ENCODE peak calls at places on chromosomes 2 and 18, in seven cellular contexts. U is CD8-positive, alpha-beta T cell; S is lower lobe of right lung; E is colonic mucosa; H is heart right ventricle; B is Peyer's patch; A is OCI-LY7. O is an unnamed sample.

GRCh38 chr2:168363382-168364092 is 92.5 kb upstream of the CERS6 start:
- DNase-seq in U (no peak), S (no peak), E (no peak), H (no peak), B (no peak), A (no peak), O (no peak)

GRCh38 chr2:107728586-107728985 is 98.1 kb upstream of the RGPD4 start:
- DNase-seq in U (no peak), S (no peak), E (no peak), H (no peak), B (no peak), A (no peak), O (no peak)

GRCh38 chr2:212005077-212005671 is 533.4 kb downstream of the ERBB4 start:
- DNase-seq in U (no peak), S (peak; percentile 49), E (peak; percentile 20), H (peak; percentile 8), B (no peak), A (peak; percentile 41), O (no peak)

GRCh38 chr2:99834426-99834825 is 308.0 kb downstream of the AFF3 start:
- DNase-seq in U (no peak), S (no peak), E (no peak), H (no peak), B (no peak), A (no peak), O (no peak)

GRCh38 chr2:239390546-239391285 is 10.1 kb downstream of the HDAC4 start:
- DNase-seq in U (no peak), S (peak; percentile 36), E (no peak), H (no peak), B (peak; percentile 36), A (no peak), O (no peak)

GRCh38 chr2:161112885-161113284 is 47.3 kb upstream of the TANK start:
- DNase-seq in U (no peak), S (no peak), E (no peak), H (no peak), B (no peak), A (no peak), O (no peak)

GRCh38 chr2:47250576-47251403 is 95.7 kb upstream of the STPG4 start:
- DNase-seq in U (no peak), S (no peak), E (no peak), H (no peak), B (no peak), A (no peak), O (no peak)

GRCh38 chr2:145598434-145598833 is 1078.5 kb upstream of the ZEB2 start:
- DNase-seq in U (no peak), S (no peak), E (no peak), H (no peak), B (no peak), A (no peak), O (no peak)

GRCh38 chr2:31138037-31138962 is at the start of gene GALNT14:
- DNase-seq in U (peak; percentile 24), S (peak; percentile 73), E (peak; percentile 30), H (peak; percentile 28), B (peak; percentile 84), A (peak; percentile 87), O (peak; percentile 56)

GRCh38 chr18:22469061-22469689 is 51.5 kb upstream of the CTAGE1 start:
- DNase-seq in U (no peak), S (no peak), E (no peak), H (no peak), B (no peak), A (no peak), O (no peak)

GRCh38 chr2:55364189-55365055 is 55.2 kb downstream of the CCDC88A start:
- DNase-seq in U (no peak), S (no peak), E (peak; percentile 26), H (peak; percentile 69), B (no peak), A (no peak), O (no peak)

GRCh38 chr18:75456277-75456676 is 28.8 kb upstream of the SMIM21 start:
- DNase-seq in U (no peak), S (no peak), E (no peak), H (no peak), B (no peak), A (no peak), O (no peak)

GRCh38 chr18:79395308-79395640 is 456 bp upstream of the NFATC1 start:
- DNase-seq in U (no peak), S (peak; percentile 37), E (no peak), H (no peak), B (no peak), A (no peak), O (no peak)

GRCh38 chr2:98505311-98505808 is 60.7 kb downstream of the INPP4A start:
- DNase-seq in U (peak; percentile 63), S (peak; percentile 84), E (no peak), H (no peak), B (peak; percentile 66), A (no peak), O (no peak)

GRCh38 chr2:33373986-33374385 is 102.5 kb upstream of the RASGRP3 start:
- DNase-seq in U (no peak), S (no peak), E (no peak), H (no peak), B (no peak), A (no peak), O (no peak)

GRCh38 chr2:174997110-174997509 is 8.1 kb downstream of the CHN1 start:
- DNase-seq in U (no peak), S (no peak), E (no peak), H (no peak), B (no peak), A (no peak), O (no peak)

GRCh38 chr2:235879116-235879515 is 289.1 kb downstream of the GBX2 start:
- DNase-seq in U (no peak), S (no peak), E (no peak), H (no peak), B (no peak), A (no peak), O (no peak)

GRCh38 chr2:182672471-182673165 is 43.4 kb upstream of the DNAJC10 start:
- DNase-seq in U (no peak), S (no peak), E (no peak), H (no peak), B (no peak), A (no peak), O (no peak)

GRCh38 chr2:241314181-241314932 is 1.1 kb downstream of the HDLBP start:
- DNase-seq in U (no peak), S (no peak), E (no peak), H (no peak), B (no peak), A (no peak), O (no peak)

GRCh38 chr2:150142561-150142960 is 344.9 kb downstream of the RND3 start:
- DNase-seq in U (no peak), S (no peak), E (no peak), H (no peak), B (no peak), A (no peak), O (no peak)

GRCh38 chr2:34734662-34735061 is 1135.6 kb upstream of the FAM98A start:
- DNase-seq in U (no peak), S (no peak), E (no peak), H (no peak), B (no peak), A (no peak), O (no peak)

GRCh38 chr2:141105763-141106162 is 1025.1 kb downstream of the LRP1B start:
- DNase-seq in U (no peak), S (no peak), E (no peak), H (no peak), B (no peak), A (no peak), O (no peak)

GRCh38 chr2:62150597-62151305 is 45.2 kb upstream of the B3GNT2 start:
- DNase-seq in U (no peak), S (no peak), E (no peak), H (no peak), B (no peak), A (no peak), O (no peak)

GRCh38 chr2:118010470-118010869 is 3.4 kb downstream of the CCDC93 start:
- DNase-seq in U (no peak), S (no peak), E (no peak), H (no peak), B (no peak), A (no peak), O (no peak)
- H3K4me1 ChIP-seq in U (peaks cover 27% of the 10 kb centered on the region), S (peaks cover 32% of the 10 kb centered on the region), E (peaks cover 7% of the 10 kb centered on the region), H (peaks cover 23% of the 10 kb centered on the region), B (peaks cover 4% of the 10 kb centered on the region), A (peaks cover 25% of the 10 kb centered on the region), O (peaks cover 20% of the 10 kb centered on the region)

GRCh38 chr18:77082316-77082715 is 50.3 kb downstream of the MBP start:
- DNase-seq in U (no peak), S (no peak), E (no peak), H (no peak), B (no peak), A (no peak), O (no peak)

GRCh38 chr18:77078671-77079070 is 53.9 kb downstream of the MBP start:
- DNase-seq in U (no peak), S (no peak), E (no peak), H (no peak), B (peak; percentile 46), A (no peak), O (no peak)

GRCh38 chr18:77081387-77081773 is 51.2 kb downstream of the MBP start:
- DNase-seq in U (no peak), S (no peak), E (no peak), H (no peak), B (no peak), A (no peak), O (no peak)

GRCh38 chr18:77079088-77079487 is 53.5 kb downstream of the MBP start:
- DNase-seq in U (no peak), S (no peak), E (no peak), H (no peak), B (peak; percentile 39), A (no peak), O (no peak)

GRCh38 chr18:77080283-77080682 is 52.3 kb downstream of the MBP start:
- DNase-seq in U (peak; percentile 65), S (no peak), E (no peak), H (no peak), B (peak; percentile 86), A (peak; percentile 60), O (no peak)
- H3K4me1 ChIP-seq in U (peaks cover 51% of the 10 kb centered on the region), S (peaks cover 80% of the 10 kb centered on the region), E (no peaks in the 10 kb centered on the region), H (peaks cover 23% of the 10 kb centered on the region), B (no peaks in the 10 kb centered on the region), A (peaks cover 21% of the 10 kb centered on the region), O (peaks cover 18% of the 10 kb centered on the region)

DNA sequence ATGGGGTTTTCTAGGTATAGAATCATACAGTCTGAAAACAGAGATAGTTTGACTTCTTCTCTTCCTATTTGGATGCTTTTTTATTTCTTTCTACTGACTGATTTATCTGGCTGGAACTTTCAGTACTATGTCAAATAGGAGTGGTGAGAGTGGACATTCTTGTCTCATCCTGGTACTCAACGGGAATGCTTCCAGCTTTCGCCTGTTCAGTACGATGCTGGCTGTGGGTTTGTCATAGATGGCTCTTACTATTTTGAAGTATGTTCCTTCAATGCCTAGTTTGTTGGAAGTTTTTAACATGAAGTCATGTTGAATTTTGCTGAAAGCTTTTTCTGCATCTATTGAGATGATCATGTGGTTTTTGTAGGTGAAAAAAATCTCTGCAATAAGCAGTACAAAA is 730.4 kb downstream of the PLCL1 start:
- DNase-seq in U (no peak), S (no peak), E (no peak), H (no peak), B (no peak), A (no peak), O (no peak)
- H3K4me1 ChIP-seq in U (no peaks in the 10 kb centered on the region), S (no peaks in the 10 kb centered on the region), E (no peaks in the 10 kb centered on the region), H (no peaks in the 10 kb centered on the region), B (no peaks in the 10 kb centered on the region), A (peaks cover 17% of the 10 kb centered on the region), O (no peaks in the 10 kb centered on the region)

DNA sequence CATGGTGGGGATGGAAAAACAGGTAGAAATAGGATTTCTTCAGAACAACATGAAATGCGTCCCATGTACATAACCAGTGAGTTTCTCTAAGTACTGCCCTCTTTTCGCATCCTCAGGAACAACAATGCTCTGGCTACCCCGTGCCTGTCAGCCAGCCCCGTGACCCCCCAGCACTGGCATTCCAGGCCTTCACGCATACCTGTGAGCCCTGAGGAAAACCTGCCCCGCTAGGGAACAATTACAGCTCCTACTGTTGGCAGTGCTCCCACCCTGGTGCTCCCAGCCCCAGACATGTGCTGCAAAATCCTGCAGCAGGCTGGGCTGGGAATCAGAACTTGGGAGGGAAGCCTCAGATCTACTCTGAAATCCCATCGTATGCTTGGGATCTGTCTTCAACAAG is 9.1 kb downstream of the SMAD7 start:
- DNase-seq in U (no peak), S (no peak), E (no peak), H (no peak), B (no peak), A (no peak), O (peak; percentile 52)
- H3K4me1 ChIP-seq in U (peaks cover 87% of the 10 kb centered on the region), S (peaks cover 98% of the 10 kb centered on the region), E (peaks cover 49% of the 10 kb centered on the region), H (peaks cover 93% of the 10 kb centered on the region), B (peaks cover 17% of the 10 kb centered on the region), A (peaks cover 29% of the 10 kb centered on the region), O (peaks cover 57% of the 10 kb centered on the region)